ENCODE peak calls at places on chromosomes 16 and 17, in eight cellular contexts. W is heart left ventricle, V is transverse colon, A is AG04450, M is A549, H is A673, Y is thyroid gland, N is OCI-LY7. O is an unnamed sample.

GRCh38 chr17:726331-726919 is 6.0 kb upstream of the TLCD3A start:
- DNase-seq in W (no peak), V (peak; percentile 42), A (no peak), M (no peak), H (no peak), Y (no peak), N (no peak), O (no peak)

GRCh38 chr16:12458591-12459400 is 344.9 kb downstream of the CPPED1 start:
- DNase-seq in W (peak; percentile 29), V (peak; percentile 16), A (no peak), M (no peak), H (no peak), Y (peak; percentile 67), N (peak; percentile 15), O (no peak)

GRCh38 chr17:58969612-58970011 is 137.1 kb downstream of the TRIM37 start:
- DNase-seq in W (no peak), V (no peak), A (no peak), M (no peak), H (no peak), Y (no peak), N (no peak), O (no peak)

GRCh38 chr17:21296097-21297025 is 11.8 kb downstream of the MAP2K3 start:
- DNase-seq in W (no peak), V (no peak), A (no peak), M (no peak), H (no peak), Y (no peak), N (no peak), O (no peak)

GRCh38 chr16:87063543-87063942 is 253.6 kb downstream of the C16orf95 start:
- DNase-seq in W (no peak), V (no peak), A (no peak), M (no peak), H (no peak), Y (no peak), N (no peak), O (no peak)

GRCh38 chr17:62931101-62931500 is 34.9 kb upstream of the TANC2 start:
- DNase-seq in W (no peak), V (no peak), A (no peak), M (no peak), H (no peak), Y (no peak), N (no peak), O (no peak)

GRCh38 chr17:74862108-74862901 is 2.6 kb upstream of the GRIN2C start:
- DNase-seq in W (no peak), V (peak; percentile 60), A (no peak), M (peak; percentile 79), H (peak; percentile 73), Y (peak; percentile 77), N (peak; percentile 86), O (peak; percentile 50)

GRCh38 chr17:15348030-15348429 is 6.6 kb upstream of the TEKT3 start:
- DNase-seq in W (no peak), V (peak; percentile 86), A (no peak), M (no peak), H (peak; percentile 8), Y (peak; percentile 28), N (no peak), O (no peak)

GRCh38 chr17:82531431-82531881 is 11.9 kb downstream of the FOXK2 start:
- DNase-seq in W (no peak), V (no peak), A (peak; percentile 48), M (no peak), H (no peak), Y (no peak), N (no peak), O (no peak)

GRCh38 chr17:5413682-5414081 is 5.8 kb downstream of the NUP88 start:
- DNase-seq in W (no peak), V (no peak), A (peak; percentile 47), M (no peak), H (peak; percentile 61), Y (no peak), N (no peak), O (no peak)

GRCh38 chr16:70510216-70510615 is 13.1 kb downstream of the COG4 start:
- DNase-seq in W (no peak), V (no peak), A (no peak), M (no peak), H (no peak), Y (no peak), N (no peak), O (no peak)

GRCh38 chr16:29852654-29853053 is 10.4 kb downstream of the CDIPT start:
- DNase-seq in W (peak; percentile 42), V (no peak), A (no peak), M (no peak), H (peak; percentile 92), Y (no peak), N (no peak), O (no peak)

DNA sequence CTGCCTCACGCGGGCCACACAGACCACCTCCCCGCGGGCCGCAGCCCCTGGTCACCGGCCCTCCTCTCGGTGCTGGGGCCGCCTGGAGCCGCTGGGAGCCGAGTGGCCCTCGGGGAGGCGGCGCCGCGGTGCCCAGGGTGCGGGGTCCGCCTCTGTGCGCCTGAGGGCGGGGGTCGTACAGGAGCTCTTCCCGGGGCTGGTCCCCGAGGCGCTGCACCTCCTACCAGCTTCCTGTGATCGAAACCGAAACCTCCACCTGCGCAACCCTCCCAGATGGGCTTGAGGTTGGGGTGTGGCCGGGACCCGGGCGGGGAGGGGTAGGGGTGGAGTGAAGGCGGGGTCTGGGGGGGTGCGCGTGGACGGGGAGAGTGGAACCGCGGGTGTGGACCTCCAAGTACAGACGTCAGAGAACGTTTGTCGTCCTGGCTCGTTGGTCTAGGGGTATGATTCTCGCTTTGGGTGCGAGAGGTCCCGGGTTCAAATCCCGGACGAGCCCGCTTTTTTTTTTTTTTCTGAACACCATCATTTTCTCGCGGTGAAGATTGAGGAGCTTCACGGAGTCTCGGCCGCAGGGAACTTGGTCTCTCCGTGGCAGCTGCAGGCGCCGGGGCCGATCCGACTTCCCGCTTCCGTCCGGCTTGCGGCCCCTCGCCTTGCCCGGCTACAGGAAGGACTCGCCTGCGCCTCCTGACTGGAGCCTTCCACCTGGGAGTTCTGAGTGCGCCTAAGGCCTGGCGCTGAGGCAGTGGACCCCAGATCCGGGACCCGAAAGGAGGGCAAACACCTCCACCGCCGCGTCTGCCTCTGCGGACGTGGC is 23.9 kb downstream of the ZNF213 start:
- DNase-seq in W (peak; percentile 89), V (peak; percentile 95), A (no peak), M (peak; percentile 95), H (peak; percentile 89), Y (peak; percentile 88), N (peak; percentile 88), O (peak; percentile 93)
- H3K27ac ChIP-seq in W (peak overlapping the region; percentile 91), V (peak overlapping the region; percentile 88), A (peak overlapping the region; percentile 92), M (peak overlapping the region; percentile 89), H (peak overlapping the region; percentile 65), Y (peak overlapping the region; percentile 81), N (peak overlapping the region; percentile 57), O (peak overlapping the region; percentile 39)

GRCh38 chr17:67080804-67081203 is 36.5 kb downstream of the CACNG1 start:
- DNase-seq in W (no peak), V (no peak), A (no peak), M (no peak), H (no peak), Y (no peak), N (no peak), O (no peak)
- TF ChIP-seq CTCF in W (no peak), V (no peak), A (no peak), M (no peak), H (no peak), Y (no peak), N (no peak), O (no peak)

GRCh38 chr17:41586863-41587495 is at the start of gene KRT14:
- DNase-seq in W (no peak), V (no peak), A (no peak), M (no peak), H (no peak), Y (no peak), N (no peak), O (no peak)
- H3K27ac ChIP-seq in W (no peak within 1 kb of the TSS), V (no peak within 1 kb of the TSS), A (no peak within 1 kb of the TSS), M (no peak within 1 kb of the TSS), H (no peak within 1 kb of the TSS), Y (no peak within 1 kb of the TSS), N (no peak within 1 kb of the TSS), O (no peak within 1 kb of the TSS)

GRCh38 chr16:47426806-47427205 is 34.1 kb downstream of the ITFG1 start:
- DNase-seq in W (no peak), V (no peak), A (no peak), M (no peak), H (no peak), Y (no peak), N (no peak), O (no peak)

DNA sequence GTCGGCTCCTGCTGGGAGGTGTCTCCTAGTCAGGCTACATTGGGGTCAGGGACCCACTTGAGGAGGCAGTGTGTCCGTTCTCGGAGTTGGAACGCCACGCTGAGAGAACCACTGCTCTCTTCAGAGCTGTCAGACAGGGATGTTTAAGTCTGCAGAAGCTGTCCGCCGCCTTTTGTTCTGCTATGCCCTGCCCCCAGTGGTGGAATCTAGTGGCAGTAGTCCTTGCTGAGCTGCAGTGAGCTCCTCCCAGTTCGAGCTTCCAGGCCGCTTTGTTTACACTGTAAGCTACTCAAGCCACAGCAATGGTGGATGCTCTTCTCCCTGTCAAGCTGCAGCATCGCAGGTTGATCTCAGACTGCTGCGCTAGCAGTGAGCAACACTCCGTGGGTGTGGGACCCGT is 36.0 kb downstream of the ITFG1 start:
- DNase-seq in W (no peak), V (no peak), A (no peak), M (no peak), H (peak; percentile 10), Y (no peak), N (no peak), O (no peak)
- TF ChIP-seq CTCF in W (no peak), V (no peak), A (no peak), M (no peak), H (no peak), Y (no peak), N (no peak), O (no peak)

DNA sequence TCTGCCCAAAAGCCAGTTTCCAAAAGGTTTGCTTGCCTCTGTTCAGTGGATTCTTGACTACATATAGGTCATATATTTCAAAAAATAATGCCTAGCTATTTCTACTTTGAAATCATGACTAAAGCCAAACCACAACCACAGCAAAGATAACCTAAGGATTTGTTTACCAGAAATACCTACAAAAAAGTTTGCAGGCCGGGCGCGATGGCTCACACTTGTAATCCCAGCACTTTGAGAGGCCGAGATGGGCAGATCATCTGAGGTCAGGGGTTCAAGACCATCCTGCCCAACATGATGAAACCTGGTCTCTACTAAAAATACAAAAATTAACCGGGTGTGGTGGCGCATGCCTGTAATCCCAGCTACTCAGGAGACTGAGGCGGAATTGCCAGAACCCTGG is 15.2 kb downstream of the CARHSP1 start:
- DNase-seq in W (no peak), V (no peak), A (no peak), M (no peak), H (no peak), Y (no peak), N (no peak), O (no peak)
- H3K27ac ChIP-seq in W (peak overlapping the region; percentile 54), V (no peak overlapping the region), A (no peak overlapping the region), M (no peak overlapping the region), H (peak overlapping the region; percentile 54), Y (no peak overlapping the region), N (no peak overlapping the region), O (no peak overlapping the region)

DNA sequence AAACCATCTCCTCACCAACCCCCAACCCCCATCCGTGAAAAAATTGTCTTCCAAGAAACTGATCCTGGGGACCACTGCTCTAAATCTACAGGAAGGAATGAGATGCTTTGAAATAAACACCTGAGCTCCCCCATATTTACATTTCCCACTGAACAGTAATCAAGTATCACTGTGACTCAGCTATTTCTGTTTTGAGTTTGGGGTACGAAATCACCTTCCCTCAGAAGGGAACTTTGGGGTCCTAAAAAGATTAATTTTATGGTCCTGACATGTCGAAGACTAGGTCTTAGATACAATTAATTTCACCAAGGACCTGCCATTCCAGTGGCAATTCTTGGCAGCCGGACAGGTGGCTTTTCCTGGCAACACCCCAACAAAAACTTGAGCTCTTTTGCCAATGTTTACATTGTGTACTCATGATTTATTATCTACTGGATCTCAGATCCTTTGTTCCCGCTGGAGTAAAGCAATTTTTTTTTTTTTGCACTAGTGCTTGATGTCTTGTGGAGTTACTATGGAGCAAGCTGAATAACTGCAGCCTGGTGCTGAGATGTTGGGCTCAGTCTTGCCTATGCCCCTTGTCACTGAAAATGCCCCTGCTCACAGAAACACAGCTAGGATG is 14.3 kb downstream of the SLFN5 start:
- DNase-seq in W (no peak), V (peak; percentile 59), A (no peak), M (peak; percentile 51), H (no peak), Y (peak; percentile 72), N (no peak), O (no peak)
- TF ChIP-seq CTCF in W (no peak), V (no peak), A (no peak), M (no peak), H (no peak), Y (peak; percentile 7), N (no peak), O (no peak)

O was measured in CD4-positive, alpha-beta T cell.